ENCODE peak calls at places on chromosomes 7 and 10, in nine cellular contexts. One of them, this sample, is unnamed.

GRCh38 chr7:138164804-138165203 is 88.5 kb downstream of the AKR1D1 start:
- DNase-seq in effector memory CD8-positive, alpha-beta T cell: no peak
- DNase-seq in pons: no peak
- DNase-seq in stimulated activated effector memory CD8-positive, alpha-beta T cell treated with anti-CD3 and anti-CD28 coated beads, Interleukin-12 subunit alpha, Interleukin-12 subunit beta, amount 100 ng/mL, for 72 hours: no peak
- DNase-seq in NCI-H1105: no peak
- DNase-seq in stimulated activated CD4-positive, alpha-beta T cell treated with anti-CD3 and anti-CD28 coated beads, Interleukin-15, amount 100 ng/mL, for 1 hour: no peak
- DNase-seq in neural crest cell: no peak
- DNase-seq in A549: no peak
- DNase-seq in effector memory CD4-positive, alpha-beta T cell: no peak
- DNase-seq in this sample: no peak

GRCh38 chr10:59311025-59311424 is 51.3 kb downstream of the FAM13C start:
- DNase-seq in effector memory CD8-positive, alpha-beta T cell: no peak
- DNase-seq in pons: no peak
- DNase-seq in stimulated activated effector memory CD8-positive, alpha-beta T cell treated with anti-CD3 and anti-CD28 coated beads, Interleukin-12 subunit alpha, Interleukin-12 subunit beta, amount 100 ng/mL, for 72 hours: no peak
- DNase-seq in NCI-H1105: peak
- DNase-seq in stimulated activated CD4-positive, alpha-beta T cell treated with anti-CD3 and anti-CD28 coated beads, Interleukin-15, amount 100 ng/mL, for 1 hour: no peak
- DNase-seq in neural crest cell: no peak
- DNase-seq in A549: no peak
- DNase-seq in effector memory CD4-positive, alpha-beta T cell: no peak
- DNase-seq in this sample: no peak

GRCh38 chr7:21281193-21281592 is 146.7 kb upstream of the SP4 start:
- DNase-seq in effector memory CD8-positive, alpha-beta T cell: no peak
- DNase-seq in pons: no peak
- DNase-seq in stimulated activated effector memory CD8-positive, alpha-beta T cell treated with anti-CD3 and anti-CD28 coated beads, Interleukin-12 subunit alpha, Interleukin-12 subunit beta, amount 100 ng/mL, for 72 hours: no peak
- DNase-seq in NCI-H1105: no peak
- DNase-seq in stimulated activated CD4-positive, alpha-beta T cell treated with anti-CD3 and anti-CD28 coated beads, Interleukin-15, amount 100 ng/mL, for 1 hour: no peak
- DNase-seq in neural crest cell: no peak
- DNase-seq in A549: no peak
- DNase-seq in effector memory CD4-positive, alpha-beta T cell: no peak
- DNase-seq in this sample: no peak

GRCh38 chr10:55631071-55631654 is 729.9 kb downstream of the ZWINT start:
- DNase-seq in effector memory CD8-positive, alpha-beta T cell: no peak
- DNase-seq in pons: peak
- DNase-seq in stimulated activated effector memory CD8-positive, alpha-beta T cell treated with anti-CD3 and anti-CD28 coated beads, Interleukin-12 subunit alpha, Interleukin-12 subunit beta, amount 100 ng/mL, for 72 hours: no peak
- DNase-seq in NCI-H1105: peak
- DNase-seq in stimulated activated CD4-positive, alpha-beta T cell treated with anti-CD3 and anti-CD28 coated beads, Interleukin-15, amount 100 ng/mL, for 1 hour: no peak
- DNase-seq in neural crest cell: peak
- DNase-seq in A549: peak
- DNase-seq in effector memory CD4-positive, alpha-beta T cell: no peak
- DNase-seq in this sample: no peak

GRCh38 chr10:87838650-87839049 is 20.6 kb upstream of the ATAD1 start:
- DNase-seq in effector memory CD8-positive, alpha-beta T cell: no peak
- DNase-seq in pons: no peak
- DNase-seq in stimulated activated effector memory CD8-positive, alpha-beta T cell treated with anti-CD3 and anti-CD28 coated beads, Interleukin-12 subunit alpha, Interleukin-12 subunit beta, amount 100 ng/mL, for 72 hours: no peak
- DNase-seq in NCI-H1105: no peak
- DNase-seq in stimulated activated CD4-positive, alpha-beta T cell treated with anti-CD3 and anti-CD28 coated beads, Interleukin-15, amount 100 ng/mL, for 1 hour: no peak
- DNase-seq in neural crest cell: no peak
- DNase-seq in A549: no peak
- DNase-seq in effector memory CD4-positive, alpha-beta T cell: no peak
- DNase-seq in this sample: no peak

GRCh38 chr10:122850705-122851640 is 5.3 kb upstream of the CUZD1 start:
- DNase-seq in effector memory CD8-positive, alpha-beta T cell: no peak
- DNase-seq in pons: no peak
- DNase-seq in stimulated activated effector memory CD8-positive, alpha-beta T cell treated with anti-CD3 and anti-CD28 coated beads, Interleukin-12 subunit alpha, Interleukin-12 subunit beta, amount 100 ng/mL, for 72 hours: no peak
- DNase-seq in NCI-H1105: no peak
- DNase-seq in stimulated activated CD4-positive, alpha-beta T cell treated with anti-CD3 and anti-CD28 coated beads, Interleukin-15, amount 100 ng/mL, for 1 hour: no peak
- DNase-seq in neural crest cell: no peak
- DNase-seq in A549: no peak
- DNase-seq in effector memory CD4-positive, alpha-beta T cell: no peak
- DNase-seq in this sample: no peak

GRCh38 chr7:118777308-118777707 is 552.8 kb downstream of the ANKRD7 start:
- DNase-seq in effector memory CD8-positive, alpha-beta T cell: no peak
- DNase-seq in pons: peak
- DNase-seq in stimulated activated effector memory CD8-positive, alpha-beta T cell treated with anti-CD3 and anti-CD28 coated beads, Interleukin-12 subunit alpha, Interleukin-12 subunit beta, amount 100 ng/mL, for 72 hours: no peak
- DNase-seq in NCI-H1105: no peak
- DNase-seq in stimulated activated CD4-positive, alpha-beta T cell treated with anti-CD3 and anti-CD28 coated beads, Interleukin-15, amount 100 ng/mL, for 1 hour: no peak
- DNase-seq in neural crest cell: no peak
- DNase-seq in A549: no peak
- DNase-seq in effector memory CD4-positive, alpha-beta T cell: no peak
- DNase-seq in this sample: no peak

GRCh38 chr10:125105155-125105554 is 55.2 kb downstream of the CTBP2 start:
- DNase-seq in effector memory CD8-positive, alpha-beta T cell: no peak
- DNase-seq in pons: no peak
- DNase-seq in stimulated activated effector memory CD8-positive, alpha-beta T cell treated with anti-CD3 and anti-CD28 coated beads, Interleukin-12 subunit alpha, Interleukin-12 subunit beta, amount 100 ng/mL, for 72 hours: no peak
- DNase-seq in NCI-H1105: no peak
- DNase-seq in stimulated activated CD4-positive, alpha-beta T cell treated with anti-CD3 and anti-CD28 coated beads, Interleukin-15, amount 100 ng/mL, for 1 hour: no peak
- DNase-seq in neural crest cell: no peak
- DNase-seq in A549: no peak
- DNase-seq in effector memory CD4-positive, alpha-beta T cell: no peak
- DNase-seq in this sample: no peak

GRCh38 chr10:72272689-72273409 is 875 bp upstream of the DDIT4 start:
- DNase-seq in effector memory CD8-positive, alpha-beta T cell: no peak
- DNase-seq in pons: peak
- DNase-seq in stimulated activated effector memory CD8-positive, alpha-beta T cell treated with anti-CD3 and anti-CD28 coated beads, Interleukin-12 subunit alpha, Interleukin-12 subunit beta, amount 100 ng/mL, for 72 hours: peak
- DNase-seq in NCI-H1105: peak
- DNase-seq in stimulated activated CD4-positive, alpha-beta T cell treated with anti-CD3 and anti-CD28 coated beads, Interleukin-15, amount 100 ng/mL, for 1 hour: no peak
- DNase-seq in neural crest cell: peak
- DNase-seq in A549: peak
- DNase-seq in effector memory CD4-positive, alpha-beta T cell: no peak
- DNase-seq in this sample: peak

GRCh38 chr10:124095096-124095495 is 1.7 kb upstream of the CHST15 start:
- DNase-seq in effector memory CD8-positive, alpha-beta T cell: no peak
- DNase-seq in pons: no peak
- DNase-seq in stimulated activated effector memory CD8-positive, alpha-beta T cell treated with anti-CD3 and anti-CD28 coated beads, Interleukin-12 subunit alpha, Interleukin-12 subunit beta, amount 100 ng/mL, for 72 hours: no peak
- DNase-seq in NCI-H1105: no peak
- DNase-seq in stimulated activated CD4-positive, alpha-beta T cell treated with anti-CD3 and anti-CD28 coated beads, Interleukin-15, amount 100 ng/mL, for 1 hour: no peak
- DNase-seq in neural crest cell: no peak
- DNase-seq in A549: no peak
- DNase-seq in effector memory CD4-positive, alpha-beta T cell: no peak
- DNase-seq in this sample: no peak

GRCh38 chr10:46514899-46515298 is 41.6 kb downstream of the GPRIN2 start:
- DNase-seq in effector memory CD8-positive, alpha-beta T cell: no peak
- DNase-seq in pons: no peak
- DNase-seq in stimulated activated effector memory CD8-positive, alpha-beta T cell treated with anti-CD3 and anti-CD28 coated beads, Interleukin-12 subunit alpha, Interleukin-12 subunit beta, amount 100 ng/mL, for 72 hours: peak
- DNase-seq in NCI-H1105: no peak
- DNase-seq in stimulated activated CD4-positive, alpha-beta T cell treated with anti-CD3 and anti-CD28 coated beads, Interleukin-15, amount 100 ng/mL, for 1 hour: no peak
- DNase-seq in neural crest cell: no peak
- DNase-seq in A549: no peak
- DNase-seq in effector memory CD4-positive, alpha-beta T cell: no peak
- DNase-seq in this sample: no peak

GRCh38 chr10:79160191-79160590 is 91.4 kb downstream of the ZMIZ1 start:
- DNase-seq in effector memory CD8-positive, alpha-beta T cell: no peak
- DNase-seq in pons: no peak
- DNase-seq in stimulated activated effector memory CD8-positive, alpha-beta T cell treated with anti-CD3 and anti-CD28 coated beads, Interleukin-12 subunit alpha, Interleukin-12 subunit beta, amount 100 ng/mL, for 72 hours: no peak
- DNase-seq in NCI-H1105: no peak
- DNase-seq in stimulated activated CD4-positive, alpha-beta T cell treated with anti-CD3 and anti-CD28 coated beads, Interleukin-15, amount 100 ng/mL, for 1 hour: no peak
- DNase-seq in neural crest cell: no peak
- DNase-seq in A549: no peak
- DNase-seq in effector memory CD4-positive, alpha-beta T cell: no peak
- DNase-seq in this sample: no peak

GRCh38 chr7:147756290-147756689 is 834.3 kb upstream of the C7orf33 start:
- DNase-seq in effector memory CD8-positive, alpha-beta T cell: no peak
- DNase-seq in pons: peak
- DNase-seq in stimulated activated effector memory CD8-positive, alpha-beta T cell treated with anti-CD3 and anti-CD28 coated beads, Interleukin-12 subunit alpha, Interleukin-12 subunit beta, amount 100 ng/mL, for 72 hours: no peak
- DNase-seq in NCI-H1105: peak
- DNase-seq in stimulated activated CD4-positive, alpha-beta T cell treated with anti-CD3 and anti-CD28 coated beads, Interleukin-15, amount 100 ng/mL, for 1 hour: no peak
- DNase-seq in neural crest cell: no peak
- DNase-seq in A549: no peak
- DNase-seq in effector memory CD4-positive, alpha-beta T cell: no peak
- DNase-seq in this sample: no peak

GRCh38 chr7:123352226-123352550 is 152.4 kb upstream of the SLC13A1 start:
- DNase-seq in effector memory CD8-positive, alpha-beta T cell: no peak
- DNase-seq in pons: no peak
- DNase-seq in stimulated activated effector memory CD8-positive, alpha-beta T cell treated with anti-CD3 and anti-CD28 coated beads, Interleukin-12 subunit alpha, Interleukin-12 subunit beta, amount 100 ng/mL, for 72 hours: no peak
- DNase-seq in NCI-H1105: no peak
- DNase-seq in stimulated activated CD4-positive, alpha-beta T cell treated with anti-CD3 and anti-CD28 coated beads, Interleukin-15, amount 100 ng/mL, for 1 hour: no peak
- DNase-seq in neural crest cell: no peak
- DNase-seq in A549: no peak
- DNase-seq in effector memory CD4-positive, alpha-beta T cell: no peak
- DNase-seq in this sample: no peak

GRCh38 chr10:60943372-60944158 is 420 bp downstream of the RHOBTB1 start:
- DNase-seq in effector memory CD8-positive, alpha-beta T cell: no peak
- DNase-seq in pons: peak
- DNase-seq in stimulated activated effector memory CD8-positive, alpha-beta T cell treated with anti-CD3 and anti-CD28 coated beads, Interleukin-12 subunit alpha, Interleukin-12 subunit beta, amount 100 ng/mL, for 72 hours: peak
- DNase-seq in NCI-H1105: peak
- DNase-seq in stimulated activated CD4-positive, alpha-beta T cell treated with anti-CD3 and anti-CD28 coated beads, Interleukin-15, amount 100 ng/mL, for 1 hour: no peak
- DNase-seq in neural crest cell: peak
- DNase-seq in A549: peak
- DNase-seq in effector memory CD4-positive, alpha-beta T cell: no peak
- DNase-seq in this sample: no peak

GRCh38 chr7:156827587-156828203 is 65.3 kb downstream of the LMBR1 start:
- DNase-seq in effector memory CD8-positive, alpha-beta T cell: no peak
- DNase-seq in pons: peak
- DNase-seq in stimulated activated effector memory CD8-positive, alpha-beta T cell treated with anti-CD3 and anti-CD28 coated beads, Interleukin-12 subunit alpha, Interleukin-12 subunit beta, amount 100 ng/mL, for 72 hours: no peak
- DNase-seq in NCI-H1105: no peak
- DNase-seq in stimulated activated CD4-positive, alpha-beta T cell treated with anti-CD3 and anti-CD28 coated beads, Interleukin-15, amount 100 ng/mL, for 1 hour: no peak
- DNase-seq in neural crest cell: no peak
- DNase-seq in A549: peak
- DNase-seq in effector memory CD4-positive, alpha-beta T cell: no peak
- DNase-seq in this sample: no peak

GRCh38 chr10:821322-821721 is 110.2 kb downstream of the LARP4B start:
- DNase-seq in effector memory CD8-positive, alpha-beta T cell: no peak
- DNase-seq in pons: no peak
- DNase-seq in stimulated activated effector memory CD8-positive, alpha-beta T cell treated with anti-CD3 and anti-CD28 coated beads, Interleukin-12 subunit alpha, Interleukin-12 subunit beta, amount 100 ng/mL, for 72 hours: no peak
- DNase-seq in NCI-H1105: no peak
- DNase-seq in stimulated activated CD4-positive, alpha-beta T cell treated with anti-CD3 and anti-CD28 coated beads, Interleukin-15, amount 100 ng/mL, for 1 hour: no peak
- DNase-seq in neural crest cell: no peak
- DNase-seq in A549: no peak
- DNase-seq in effector memory CD4-positive, alpha-beta T cell: no peak
- DNase-seq in this sample: no peak

GRCh38 chr7:45421096-45421495 is 153.1 kb upstream of the ADCY1 start:
- DNase-seq in effector memory CD8-positive, alpha-beta T cell: no peak
- DNase-seq in pons: no peak
- DNase-seq in stimulated activated effector memory CD8-positive, alpha-beta T cell treated with anti-CD3 and anti-CD28 coated beads, Interleukin-12 subunit alpha, Interleukin-12 subunit beta, amount 100 ng/mL, for 72 hours: no peak
- DNase-seq in NCI-H1105: no peak
- DNase-seq in stimulated activated CD4-positive, alpha-beta T cell treated with anti-CD3 and anti-CD28 coated beads, Interleukin-15, amount 100 ng/mL, for 1 hour: no peak
- DNase-seq in neural crest cell: no peak
- DNase-seq in A549: no peak
- DNase-seq in effector memory CD4-positive, alpha-beta T cell: no peak
- DNase-seq in this sample: no peak

GRCh38 chr10:129621062-129621461 is 154.0 kb downstream of the MGMT start:
- DNase-seq in effector memory CD8-positive, alpha-beta T cell: no peak
- DNase-seq in pons: no peak
- DNase-seq in stimulated activated effector memory CD8-positive, alpha-beta T cell treated with anti-CD3 and anti-CD28 coated beads, Interleukin-12 subunit alpha, Interleukin-12 subunit beta, amount 100 ng/mL, for 72 hours: no peak
- DNase-seq in NCI-H1105: no peak
- DNase-seq in stimulated activated CD4-positive, alpha-beta T cell treated with anti-CD3 and anti-CD28 coated beads, Interleukin-15, amount 100 ng/mL, for 1 hour: no peak
- DNase-seq in neural crest cell: no peak
- DNase-seq in A549: no peak
- DNase-seq in effector memory CD4-positive, alpha-beta T cell: no peak
- DNase-seq in this sample: no peak

GRCh38 chr10:109894516-109894915 is 28.8 kb downstream of the XPNPEP1 start:
- DNase-seq in effector memory CD8-positive, alpha-beta T cell: no peak
- DNase-seq in pons: peak
- DNase-seq in stimulated activated effector memory CD8-positive, alpha-beta T cell treated with anti-CD3 and anti-CD28 coated beads, Interleukin-12 subunit alpha, Interleukin-12 subunit beta, amount 100 ng/mL, for 72 hours: no peak
- DNase-seq in NCI-H1105: peak
- DNase-seq in stimulated activated CD4-positive, alpha-beta T cell treated with anti-CD3 and anti-CD28 coated beads, Interleukin-15, amount 100 ng/mL, for 1 hour: no peak
- DNase-seq in neural crest cell: no peak
- DNase-seq in A549: no peak
- DNase-seq in effector memory CD4-positive, alpha-beta T cell: no peak
- DNase-seq in this sample: no peak

GRCh38 chr7:16546921-16547505 is 20.4 kb downstream of the LRRC72 start:
- DNase-seq in effector memory CD8-positive, alpha-beta T cell: no peak
- DNase-seq in pons: no peak
- DNase-seq in stimulated activated effector memory CD8-positive, alpha-beta T cell treated with anti-CD3 and anti-CD28 coated beads, Interleukin-12 subunit alpha, Interleukin-12 subunit beta, amount 100 ng/mL, for 72 hours: no peak
- DNase-seq in NCI-H1105: no peak
- DNase-seq in stimulated activated CD4-positive, alpha-beta T cell treated with anti-CD3 and anti-CD28 coated beads, Interleukin-15, amount 100 ng/mL, for 1 hour: no peak
- DNase-seq in neural crest cell: no peak
- DNase-seq in A549: no peak
- DNase-seq in effector memory CD4-positive, alpha-beta T cell: no peak
- DNase-seq in this sample: no peak

GRCh38 chr10:102375250-102375649 is 20.3 kb upstream of the NFKB2 start:
- DNase-seq in effector memory CD8-positive, alpha-beta T cell: no peak
- DNase-seq in pons: no peak
- DNase-seq in stimulated activated effector memory CD8-positive, alpha-beta T cell treated with anti-CD3 and anti-CD28 coated beads, Interleukin-12 subunit alpha, Interleukin-12 subunit beta, amount 100 ng/mL, for 72 hours: no peak
- DNase-seq in NCI-H1105: no peak
- DNase-seq in stimulated activated CD4-positive, alpha-beta T cell treated with anti-CD3 and anti-CD28 coated beads, Interleukin-15, amount 100 ng/mL, for 1 hour: no peak
- DNase-seq in neural crest cell: no peak
- DNase-seq in A549: no peak
- DNase-seq in effector memory CD4-positive, alpha-beta T cell: no peak
- DNase-seq in this sample: no peak

GRCh38 chr7:154942718-154943117 is 60.2 kb downstream of the PAXIP1 start:
- DNase-seq in effector memory CD8-positive, alpha-beta T cell: no peak
- DNase-seq in pons: no peak
- DNase-seq in stimulated activated effector memory CD8-positive, alpha-beta T cell treated with anti-CD3 and anti-CD28 coated beads, Interleukin-12 subunit alpha, Interleukin-12 subunit beta, amount 100 ng/mL, for 72 hours: no peak
- DNase-seq in NCI-H1105: no peak
- DNase-seq in stimulated activated CD4-positive, alpha-beta T cell treated with anti-CD3 and anti-CD28 coated beads, Interleukin-15, amount 100 ng/mL, for 1 hour: no peak
- DNase-seq in neural crest cell: no peak
- DNase-seq in A549: no peak
- DNase-seq in effector memory CD4-positive, alpha-beta T cell: no peak
- DNase-seq in this sample: no peak

GRCh38 chr10:82228701-82229100 is 353.7 kb downstream of the NRG3 start:
- DNase-seq in effector memory CD8-positive, alpha-beta T cell: no peak
- DNase-seq in pons: no peak
- DNase-seq in stimulated activated effector memory CD8-positive, alpha-beta T cell treated with anti-CD3 and anti-CD28 coated beads, Interleukin-12 subunit alpha, Interleukin-12 subunit beta, amount 100 ng/mL, for 72 hours: no peak
- DNase-seq in NCI-H1105: no peak
- DNase-seq in stimulated activated CD4-positive, alpha-beta T cell treated with anti-CD3 and anti-CD28 coated beads, Interleukin-15, amount 100 ng/mL, for 1 hour: no peak
- DNase-seq in neural crest cell: no peak
- DNase-seq in A549: no peak
- DNase-seq in effector memory CD4-positive, alpha-beta T cell: no peak
- DNase-seq in this sample: no peak